ENCODE peak calls at places on chromosomes 3 and 15, in seven cellular contexts. One of them, this sample, is unnamed.

GRCh38 chr3:53161820-53162671 is 1.0 kb downstream of the PRKCD start:
- DNase-seq in BE2C: no peak
- DNase-seq in lung: no peak
- DNase-seq in Peyer's patch: peak; percentile 70
- DNase-seq in AG10803: peak; percentile 25
- DNase-seq in GM23248: peak; percentile 65
- DNase-seq in iPS DF 6.9: no peak
- DNase-seq in this sample: no peak

GRCh38 chr3:193780810-193781472 is 187.9 kb downstream of the OPA1 start:
- DNase-seq in lung: peak; percentile 58
- DNase-seq in GM23248: peak; percentile 90
- DNase-seq in iPS DF 6.9: no peak
- DNase-seq in AG10803: peak; percentile 76
- DNase-seq in BE2C: peak; percentile 74
- DNase-seq in Peyer's patch: peak; percentile 71
- DNase-seq in this sample: no peak

GRCh38 chr15:70250208-70251201 is 152.8 kb upstream of the TLE3 start:
- DNase-seq in lung: no peak
- DNase-seq in AG10803: no peak
- DNase-seq in GM23248: no peak
- DNase-seq in BE2C: peak; percentile 92
- DNase-seq in Peyer's patch: no peak
- DNase-seq in iPS DF 6.9: no peak
- DNase-seq in this sample: no peak

GRCh38 chr3:69181592-69182211 is 59.3 kb upstream of the LMOD3 start:
- DNase-seq in BE2C: no peak
- DNase-seq in AG10803: peak; percentile 30
- DNase-seq in GM23248: peak; percentile 59
- DNase-seq in Peyer's patch: peak; percentile 65
- DNase-seq in lung: no peak
- DNase-seq in iPS DF 6.9: no peak
- DNase-seq in this sample: no peak

GRCh38 chr3:72100062-72100511 is 315.1 kb upstream of the PROK2 start:
- DNase-seq in lung: no peak
- DNase-seq in iPS DF 6.9: peak; percentile 18
- DNase-seq in BE2C: peak; percentile 80
- DNase-seq in Peyer's patch: no peak
- DNase-seq in GM23248: no peak
- DNase-seq in AG10803: no peak
- DNase-seq in this sample: no peak

GRCh38 chr3:177494216-177494615 is 296.9 kb upstream of the TBL1XR1 start:
- DNase-seq in Peyer's patch: no peak
- DNase-seq in GM23248: no peak
- DNase-seq in iPS DF 6.9: no peak
- DNase-seq in BE2C: no peak
- DNase-seq in lung: no peak
- DNase-seq in AG10803: no peak
- DNase-seq in this sample: no peak

GRCh38 chr15:66653852-66654251 is 48.2 kb upstream of the SMAD6 start:
- DNase-seq in Peyer's patch: no peak
- DNase-seq in AG10803: no peak
- DNase-seq in BE2C: no peak
- DNase-seq in GM23248: no peak
- DNase-seq in lung: no peak
- DNase-seq in iPS DF 6.9: no peak
- DNase-seq in this sample: no peak

GRCh38 chr3:111582114-111582461 is 13.1 kb downstream of the ZBED2 start:
- DNase-seq in AG10803: peak; percentile 83
- DNase-seq in Peyer's patch: no peak
- DNase-seq in BE2C: no peak
- DNase-seq in iPS DF 6.9: no peak
- DNase-seq in GM23248: peak; percentile 87
- DNase-seq in lung: no peak
- DNase-seq in this sample: no peak

GRCh38 chr3:52062499-52062898 is 6.1 kb upstream of the DUSP7 start:
- DNase-seq in BE2C: no peak
- DNase-seq in lung: no peak
- DNase-seq in Peyer's patch: no peak
- DNase-seq in GM23248: peak; percentile 97
- DNase-seq in AG10803: peak; percentile 93
- DNase-seq in iPS DF 6.9: no peak
- DNase-seq in this sample: no peak

GRCh38 chr3:12553921-12554391 is 2.9 kb upstream of the MKRN2 start:
- DNase-seq in GM23248: peak; percentile 62
- DNase-seq in BE2C: peak; percentile 38
- DNase-seq in lung: peak; percentile 35
- DNase-seq in AG10803: peak; percentile 47
- DNase-seq in Peyer's patch: peak; percentile 50
- DNase-seq in iPS DF 6.9: no peak
- DNase-seq in this sample: no peak

GRCh38 chr3:46895204-46895660 is 17.7 kb downstream of the PTH1R start:
- DNase-seq in Peyer's patch: peak; percentile 88
- DNase-seq in iPS DF 6.9: no peak
- DNase-seq in BE2C: peak; percentile 66
- DNase-seq in AG10803: peak; percentile 33
- DNase-seq in lung: peak; percentile 74
- DNase-seq in GM23248: peak; percentile 64
- DNase-seq in this sample: peak; percentile 44

GRCh38 chr3:142723665-142723967 is 218 bp upstream of the TRPC1 start:
- DNase-seq in AG10803: no peak
- DNase-seq in GM23248: no peak
- DNase-seq in Peyer's patch: no peak
- DNase-seq in BE2C: no peak
- DNase-seq in lung: no peak
- DNase-seq in iPS DF 6.9: no peak
- DNase-seq in this sample: peak; percentile 87

GRCh38 chr15:78681306-78682012 is 40.4 kb upstream of the CHRNB4 start:
- DNase-seq in lung: no peak
- DNase-seq in AG10803: no peak
- DNase-seq in BE2C: peak; percentile 95
- DNase-seq in iPS DF 6.9: no peak
- DNase-seq in Peyer's patch: no peak
- DNase-seq in GM23248: no peak
- DNase-seq in this sample: no peak

GRCh38 chr15:52021128-52021671 is 2.2 kb downstream of the MAPK6 start:
- DNase-seq in lung: peak; percentile 45
- DNase-seq in BE2C: peak; percentile 47
- DNase-seq in iPS DF 6.9: no peak
- DNase-seq in AG10803: peak; percentile 94
- DNase-seq in GM23248: peak; percentile 96
- DNase-seq in Peyer's patch: peak; percentile 72
- DNase-seq in this sample: peak; percentile 73

GRCh38 chr3:150073513-150073912 is 102.8 kb upstream of the PFN2 start:
- DNase-seq in BE2C: no peak
- DNase-seq in Peyer's patch: no peak
- DNase-seq in GM23248: no peak
- DNase-seq in AG10803: no peak
- DNase-seq in iPS DF 6.9: no peak
- DNase-seq in lung: no peak
- DNase-seq in this sample: no peak

GRCh38 chr3:150074277-150074676 is 103.6 kb upstream of the PFN2 start:
- DNase-seq in AG10803: no peak
- DNase-seq in iPS DF 6.9: no peak
- DNase-seq in lung: no peak
- DNase-seq in Peyer's patch: no peak
- DNase-seq in BE2C: no peak
- DNase-seq in GM23248: no peak
- DNase-seq in this sample: no peak

GRCh38 chr3:150076443-150076842 is 105.7 kb upstream of the PFN2 start:
- DNase-seq in iPS DF 6.9: no peak
- DNase-seq in Peyer's patch: no peak
- DNase-seq in BE2C: no peak
- DNase-seq in GM23248: no peak
- DNase-seq in lung: no peak
- DNase-seq in AG10803: no peak
- DNase-seq in this sample: no peak

GRCh38 chr3:150075417-150075865 is 104.7 kb upstream of the PFN2 start:
- DNase-seq in Peyer's patch: no peak
- DNase-seq in lung: no peak
- DNase-seq in iPS DF 6.9: no peak
- DNase-seq in GM23248: no peak
- DNase-seq in BE2C: no peak
- DNase-seq in AG10803: no peak
- DNase-seq in this sample: no peak

DNA sequence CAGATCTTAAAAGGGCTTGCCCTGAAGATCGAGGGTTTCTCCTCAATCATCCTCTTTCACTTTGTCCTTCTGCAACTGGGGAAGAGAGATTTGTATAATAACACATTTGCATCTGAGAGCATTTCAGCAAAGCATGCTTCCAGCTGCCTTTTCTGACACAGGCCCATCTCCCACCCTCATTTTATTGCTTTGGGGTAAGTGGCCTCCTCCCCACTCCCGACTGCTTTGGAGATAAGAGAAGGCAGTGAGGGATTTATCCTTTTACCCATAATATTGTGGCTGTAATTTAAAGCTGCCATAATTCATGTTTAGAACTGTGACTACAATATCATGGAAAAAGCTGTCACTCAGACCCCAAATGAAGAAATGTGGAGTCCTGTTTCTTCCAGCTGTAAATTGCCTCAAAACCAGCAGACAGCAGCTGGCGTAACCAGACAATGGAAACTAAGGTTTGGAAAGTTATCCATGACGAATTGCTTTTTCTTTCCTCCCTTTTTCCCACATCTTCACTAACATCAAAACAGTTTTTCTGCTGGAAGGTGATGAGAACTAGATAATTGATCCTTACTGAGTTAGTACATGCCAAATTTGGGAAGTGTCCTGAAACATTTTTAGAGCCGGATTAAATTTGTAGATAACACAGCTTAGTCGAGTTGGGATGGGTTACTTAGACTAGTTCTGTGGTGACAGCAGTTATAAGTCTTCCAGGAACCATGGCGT is 104.2 kb upstream of the PFN2 start:
- DNase-seq in lung: no peak
- DNase-seq in BE2C: no peak
- DNase-seq in Peyer's patch: no peak
- DNase-seq in AG10803: no peak
- DNase-seq in GM23248: no peak
- DNase-seq in iPS DF 6.9: no peak
- DNase-seq in this sample: no peak
- H3K4me3 ChIP-seq in lung: no peak overlapping the region
- H3K4me3 ChIP-seq in BE2C: no peak overlapping the region
- H3K4me3 ChIP-seq in Peyer's patch: no peak overlapping the region
- H3K4me3 ChIP-seq in AG10803: peak overlapping the region; percentile 42
- H3K4me3 ChIP-seq in GM23248: peak overlapping the region; percentile 51
- H3K4me3 ChIP-seq in iPS DF 6.9: no peak overlapping the region
- H3K4me3 ChIP-seq in this sample: no peak overlapping the region

GRCh38 chr3:9917820-9918219 is 922 bp downstream of the IL17RC start:
- DNase-seq in AG10803: no peak
- DNase-seq in BE2C: no peak
- DNase-seq in GM23248: no peak
- DNase-seq in Peyer's patch: no peak
- DNase-seq in lung: no peak
- DNase-seq in iPS DF 6.9: no peak
- DNase-seq in this sample: no peak
- H3K4me3 ChIP-seq in AG10803: peak overlapping the region; percentile 71
- H3K4me3 ChIP-seq in BE2C: no peak overlapping the region
- H3K4me3 ChIP-seq in GM23248: peak overlapping the region; percentile 77
- H3K4me3 ChIP-seq in Peyer's patch: peak overlapping the region; percentile 68
- H3K4me3 ChIP-seq in lung: no peak overlapping the region
- H3K4me3 ChIP-seq in iPS DF 6.9: no peak overlapping the region
- H3K4me3 ChIP-seq in this sample: no peak overlapping the region

GRCh38 chr15:41881550-41881924 is 12.3 kb downstream of the SPTBN5 start:
- DNase-seq in GM23248: peak; percentile 34
- DNase-seq in iPS DF 6.9: no peak
- DNase-seq in lung: no peak
- DNase-seq in BE2C: no peak
- DNase-seq in Peyer's patch: no peak
- DNase-seq in AG10803: no peak
- DNase-seq in this sample: no peak
- H3K4me3 ChIP-seq in GM23248: no peak overlapping the region
- H3K4me3 ChIP-seq in iPS DF 6.9: no peak overlapping the region
- H3K4me3 ChIP-seq in lung: no peak overlapping the region
- H3K4me3 ChIP-seq in BE2C: no peak overlapping the region
- H3K4me3 ChIP-seq in Peyer's patch: peak overlapping the region; percentile 47
- H3K4me3 ChIP-seq in AG10803: no peak overlapping the region
- H3K4me3 ChIP-seq in this sample: no peak overlapping the region

DNA sequence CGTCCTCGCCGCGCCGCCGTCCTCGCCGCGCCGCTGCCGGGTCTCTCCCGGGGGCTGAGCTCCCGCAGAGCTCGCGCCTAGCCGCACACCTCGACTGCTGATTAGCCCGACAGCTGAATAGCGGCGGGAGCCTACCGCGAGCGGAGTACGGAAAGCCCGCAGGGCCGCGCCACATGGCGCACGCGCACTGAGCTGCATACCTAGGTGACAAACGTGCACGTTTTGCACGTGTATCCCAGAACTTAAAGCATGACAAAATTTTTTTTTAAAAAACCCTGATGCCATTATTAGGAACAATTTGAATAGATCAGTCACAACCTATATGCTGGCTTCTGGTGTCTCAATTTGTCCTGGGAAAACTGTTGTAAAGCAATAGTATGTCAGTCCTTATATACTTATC is at the start of gene GOLGA8A:
- DNase-seq in lung: peak; percentile 48
- DNase-seq in AG10803: peak; percentile 76
- DNase-seq in iPS DF 6.9: no peak
- DNase-seq in BE2C: peak; percentile 44
- DNase-seq in GM23248: peak; percentile 85
- DNase-seq in Peyer's patch: peak; percentile 69
- DNase-seq in this sample: no peak
- H3K4me3 ChIP-seq in lung: peak within 1 kb of the TSS; percentile 90
- H3K4me3 ChIP-seq in AG10803: peak within 1 kb of the TSS; percentile 65
- H3K4me3 ChIP-seq in iPS DF 6.9: peak within 1 kb of the TSS; percentile 49
- H3K4me3 ChIP-seq in BE2C: peak within 1 kb of the TSS; percentile 27
- H3K4me3 ChIP-seq in GM23248: peak within 1 kb of the TSS; percentile 90
- H3K4me3 ChIP-seq in Peyer's patch: peak within 1 kb of the TSS; percentile 58
- H3K4me3 ChIP-seq in this sample: peak within 1 kb of the TSS; percentile 27

DNA sequence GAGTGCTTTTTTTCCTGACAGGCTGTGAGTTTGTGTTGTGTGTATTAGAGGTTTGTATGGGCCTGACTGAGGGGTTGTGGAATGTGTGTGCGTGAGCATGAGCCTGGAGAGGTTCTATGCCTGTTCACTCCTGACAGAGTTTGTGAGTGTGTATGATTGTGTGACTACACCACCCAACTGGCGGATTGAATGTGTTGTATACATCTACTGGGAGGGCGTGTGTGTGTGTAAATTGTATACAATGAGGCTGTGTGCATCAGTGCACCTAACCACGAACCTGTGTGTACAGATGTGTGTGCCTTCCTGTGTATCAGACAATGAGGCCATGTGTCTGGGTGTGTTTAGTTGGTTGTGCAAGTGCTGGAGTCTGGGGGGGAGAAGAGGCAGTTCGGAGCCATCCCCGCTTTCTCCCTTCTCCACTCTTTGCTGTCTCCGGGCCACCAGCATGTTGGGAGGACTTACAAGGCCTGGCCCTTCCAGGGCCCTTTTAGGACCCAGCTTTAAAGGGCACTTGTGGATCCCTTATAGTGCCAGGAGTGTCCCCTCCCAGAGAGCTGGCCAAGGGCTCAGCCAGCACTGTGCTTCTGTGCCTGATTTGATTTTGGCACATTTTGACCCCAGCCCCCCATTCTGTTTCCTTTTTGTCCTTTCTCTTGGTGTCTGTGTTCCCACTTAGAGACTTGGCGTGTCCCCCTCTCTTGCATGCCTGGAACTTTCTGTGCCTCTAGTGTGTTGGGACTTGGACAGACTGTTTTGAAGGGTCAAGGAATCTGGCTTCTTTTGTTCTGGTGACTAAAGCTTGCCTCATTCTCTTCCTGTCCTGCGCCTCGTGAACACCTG is 1.3 kb downstream of the CTDSPL start:
- DNase-seq in AG10803: peak; percentile 65
- DNase-seq in BE2C: no peak
- DNase-seq in iPS DF 6.9: no peak
- DNase-seq in GM23248: peak; percentile 73
- DNase-seq in Peyer's patch: no peak
- DNase-seq in lung: no peak
- DNase-seq in this sample: no peak
- H3K4me3 ChIP-seq in AG10803: peak overlapping the region; percentile 85
- H3K4me3 ChIP-seq in BE2C: peak overlapping the region; percentile 60
- H3K4me3 ChIP-seq in iPS DF 6.9: peak overlapping the region; percentile 59
- H3K4me3 ChIP-seq in GM23248: peak overlapping the region; percentile 82
- H3K4me3 ChIP-seq in Peyer's patch: peak overlapping the region; percentile 85
- H3K4me3 ChIP-seq in lung: peak overlapping the region; percentile 83
- H3K4me3 ChIP-seq in this sample: peak overlapping the region; percentile 60